ENCODE peak calls at places on chromosome 15, in seven cellular contexts. One of them, this sample, is unnamed.

GRCh38 chr15:92574566-92574965 is 81.0 kb downstream of the FAM174B start:
- DNase-seq in HFFc6: no peak
- DNase-seq in T-helper 1 cell: no peak
- DNase-seq in neural crest cell: no peak
- DNase-seq in RPMI7951: no peak
- DNase-seq in NCI-H524: no peak
- DNase-seq in T-helper 2 cell: no peak
- DNase-seq in this sample: no peak

GRCh38 chr15:39310633-39311032 is 270.2 kb upstream of the THBS1 start:
- DNase-seq in HFFc6: peak; percentile 27
- DNase-seq in T-helper 1 cell: no peak
- DNase-seq in neural crest cell: no peak
- DNase-seq in RPMI7951: peak; percentile 35
- DNase-seq in NCI-H524: no peak
- DNase-seq in T-helper 2 cell: no peak
- DNase-seq in this sample: no peak

GRCh38 chr15:44738340-44738984 is 2.1 kb downstream of the TRIM69 start:
- DNase-seq in HFFc6: peak; percentile 59
- DNase-seq in T-helper 1 cell: no peak
- DNase-seq in neural crest cell: no peak
- DNase-seq in RPMI7951: peak; percentile 67
- DNase-seq in NCI-H524: peak; percentile 58
- DNase-seq in T-helper 2 cell: no peak
- DNase-seq in this sample: peak; percentile 85

GRCh38 chr15:65638681-65639089 is 16.9 kb downstream of the SLC24A1 start:
- DNase-seq in HFFc6: peak; percentile 69
- DNase-seq in T-helper 1 cell: peak; percentile 14
- DNase-seq in neural crest cell: peak; percentile 26
- DNase-seq in RPMI7951: peak; percentile 77
- DNase-seq in NCI-H524: peak; percentile 82
- DNase-seq in T-helper 2 cell: no peak
- DNase-seq in this sample: peak; percentile 89

GRCh38 chr15:69282128-69282743 is 16.5 kb upstream of the PAQR5 start:
- DNase-seq in HFFc6: no peak
- DNase-seq in T-helper 1 cell: no peak
- DNase-seq in neural crest cell: no peak
- DNase-seq in RPMI7951: no peak
- DNase-seq in NCI-H524: no peak
- DNase-seq in T-helper 2 cell: no peak
- DNase-seq in this sample: no peak

GRCh38 chr15:41501961-41502786 is 8.5 kb downstream of the ITPKA start:
- DNase-seq in HFFc6: no peak
- DNase-seq in T-helper 1 cell: peak; percentile 30
- DNase-seq in neural crest cell: no peak
- DNase-seq in RPMI7951: no peak
- DNase-seq in NCI-H524: no peak
- DNase-seq in T-helper 2 cell: peak; percentile 31
- DNase-seq in this sample: no peak

GRCh38 chr15:50484781-50485180 is 60.6 kb downstream of the USP8 start:
- DNase-seq in HFFc6: no peak
- DNase-seq in T-helper 1 cell: no peak
- DNase-seq in neural crest cell: no peak
- DNase-seq in RPMI7951: no peak
- DNase-seq in NCI-H524: no peak
- DNase-seq in T-helper 2 cell: no peak
- DNase-seq in this sample: no peak

GRCh38 chr15:35206060-35206675 is 121.1 kb upstream of the NANOGP8 start:
- DNase-seq in HFFc6: peak; percentile 1
- DNase-seq in T-helper 1 cell: no peak
- DNase-seq in neural crest cell: no peak
- DNase-seq in RPMI7951: peak; percentile 35
- DNase-seq in NCI-H524: no peak
- DNase-seq in T-helper 2 cell: no peak
- DNase-seq in this sample: peak; percentile 54

GRCh38 chr15:62020576-62021160 is 39.6 kb downstream of the VPS13C start:
- DNase-seq in HFFc6: peak; percentile 26
- DNase-seq in T-helper 1 cell: no peak
- DNase-seq in neural crest cell: no peak
- DNase-seq in RPMI7951: peak; percentile 19
- DNase-seq in NCI-H524: no peak
- DNase-seq in T-helper 2 cell: no peak
- DNase-seq in this sample: no peak

GRCh38 chr15:82810061-82810862 is 834 bp downstream of the WHAMM start:
- DNase-seq in HFFc6: peak; percentile 29
- DNase-seq in T-helper 1 cell: peak; percentile 32
- DNase-seq in neural crest cell: no peak
- DNase-seq in RPMI7951: peak; percentile 39
- DNase-seq in NCI-H524: peak; percentile 35
- DNase-seq in T-helper 2 cell: peak; percentile 18
- DNase-seq in this sample: peak; percentile 67

GRCh38 chr15:77644543-77645247 is 12.0 kb upstream of the LINGO1 start:
- DNase-seq in HFFc6: no peak
- DNase-seq in T-helper 1 cell: no peak
- DNase-seq in neural crest cell: no peak
- DNase-seq in RPMI7951: no peak
- DNase-seq in NCI-H524: no peak
- DNase-seq in T-helper 2 cell: no peak
- DNase-seq in this sample: no peak

GRCh38 chr15:52422001-52422400 is 106.7 kb downstream of the MYO5A start:
- DNase-seq in HFFc6: peak; percentile 13
- DNase-seq in T-helper 1 cell: no peak
- DNase-seq in neural crest cell: no peak
- DNase-seq in RPMI7951: no peak
- DNase-seq in NCI-H524: no peak
- DNase-seq in T-helper 2 cell: no peak
- DNase-seq in this sample: no peak

GRCh38 chr15:91258436-91258779 is 158.4 kb downstream of the SV2B start:
- DNase-seq in HFFc6: no peak
- DNase-seq in T-helper 1 cell: no peak
- DNase-seq in neural crest cell: no peak
- DNase-seq in RPMI7951: peak; percentile 35
- DNase-seq in NCI-H524: no peak
- DNase-seq in T-helper 2 cell: no peak
- DNase-seq in this sample: peak; percentile 3